ENCODE peak calls at places on chromosome 6, in ten cellular contexts. H is AG10803, E is left colon, V is AML-193, G is NCI-H1105, M is Peyer's patch, I is GM13977, P is mucosa of gallbladder, B is Ammon's horn, R is NAMALWA. L is an unnamed sample.

GRCh38 chr6:163701761-163702160 is 287.2 kb downstream of the QKI start:
- DNase-seq in G (no peak), V (no peak), R (no peak), I (no peak), M (no peak), H (no peak), B (peak), P (no peak), E (no peak), L (no peak)

GRCh38 chr6:139679516-139680179 is 305.2 kb upstream of the CITED2 start:
- DNase-seq in G (no peak), B (no peak), H (peak), I (no peak), V (peak), E (no peak), R (no peak), P (no peak), M (no peak), L (peak)

GRCh38 chr6:3431994-3432393 is 24.9 kb downstream of the SLC22A23 start:
- DNase-seq in B (no peak), M (no peak), R (no peak), V (no peak), P (no peak), G (no peak), E (no peak), I (no peak), H (no peak), L (no peak)

GRCh38 chr6:13762648-13763441 is 51.2 kb upstream of the RANBP9 start:
- DNase-seq in R (peak), B (peak), P (peak), G (no peak), H (peak), V (peak), M (no peak), I (peak), E (no peak), L (peak)

GRCh38 chr6:149864578-149865535 is 698 bp upstream of the LRP11 start:
- DNase-seq in G (peak), V (peak), E (peak), B (peak), M (no peak), P (peak), I (peak), R (peak), H (peak), L (no peak)

GRCh38 chr6:18528084-18528743 is 141.1 kb downstream of the RNF144B start:
- DNase-seq in B (no peak), P (no peak), M (no peak), G (peak), H (peak), R (peak), I (no peak), E (no peak), V (peak), L (no peak)

GRCh38 chr6:14664112-14664592 is 546.6 kb downstream of the CD83 start:
- DNase-seq in I (peak), M (no peak), B (no peak), H (no peak), R (peak), E (peak), V (no peak), P (no peak), G (no peak), L (no peak)

GRCh38 chr6:54010340-54011276 is 100.6 kb upstream of the MLIP start:
- DNase-seq in E (no peak), I (no peak), R (no peak), M (no peak), B (no peak), P (no peak), H (peak), G (no peak), V (no peak), L (no peak)

GRCh38 chr6:13328076-13328874 is at the start of gene TBC1D7:
- DNase-seq in B (peak), G (peak), V (peak), I (peak), E (peak), R (peak), H (peak), M (peak), P (peak), L (no peak)

GRCh38 chr6:4913705-4914411 is 90.0 kb downstream of the RPP40 start:
- DNase-seq in V (no peak), G (no peak), I (no peak), B (no peak), R (no peak), P (no peak), M (no peak), H (no peak), E (no peak), L (no peak)

GRCh38 chr6:158481612-158482473 is 78.0 kb upstream of the TMEM181 start:
- DNase-seq in H (peak), G (no peak), V (no peak), E (no peak), R (no peak), M (no peak), P (no peak), B (no peak), I (no peak), L (no peak)

GRCh38 chr6:30839666-30840065 is 44.7 kb upstream of the DDR1 start:
- DNase-seq in B (no peak), P (peak), R (no peak), V (no peak), G (no peak), E (peak), I (no peak), H (no peak), M (peak), L (no peak)

GRCh38 chr6:112004397-112005341 is 49.2 kb upstream of the CCN6 start:
- DNase-seq in H (peak), M (no peak), V (no peak), G (no peak), P (peak), B (no peak), I (no peak), E (no peak), R (no peak), L (no peak)

GRCh38 chr6:73348550-73349204 is 5.4 kb downstream of the DPPA5 start:
- DNase-seq in I (no peak), B (no peak), G (no peak), E (no peak), V (no peak), R (no peak), M (no peak), H (no peak), P (no peak), L (no peak)

L was measured in SIG-M5.